ENCODE peak calls at places on chromosomes 11 and 22, in nine cellular contexts. D is erythroblast; C is NCI-H1105 treated with DMSO at 0.1 percent for 48 hours; P is NCI-H345; V is psoas muscle; Q is right atrium auricular region; F is HuH-7.5; I is stimulated activated CD8-positive, alpha-beta memory T cell treated with anti-CD3 and anti-CD28 coated beads, Interleukin-15, amount 100 ng/mL, for 24 hours; E is T follicular helper cell. Y is an unnamed sample.

GRCh38 chr11:89442801-89443200 is 48.4 kb downstream of the NOX4 start:
- DNase-seq in D (no peak), E (no peak), I (no peak), C (no peak), F (no peak), V (no peak), P (no peak), Q (no peak), Y (no peak)

GRCh38 chr11:45881708-45882368 is 3.6 kb upstream of the MAPK8IP1 start:
- DNase-seq in Q (no peak), C (peak), F (no peak), P (no peak), V (no peak), D (no peak), I (no peak), E (no peak), Y (no peak)

GRCh38 chr11:24559315-24559714 is 62.5 kb downstream of the LUZP2 start:
- DNase-seq in V (no peak), P (no peak), D (no peak), C (no peak), E (no peak), I (no peak), Q (no peak), F (no peak), Y (no peak)

GRCh38 chr11:126480410-126481302 is 125.2 kb downstream of the ST3GAL4 start:
- DNase-seq in V (peak), F (peak), I (peak), Q (peak), P (peak), C (peak), D (peak), E (peak), Y (peak)

GRCh38 chr11:79021601-79022000 is 419.2 kb downstream of the TENM4 start:
- DNase-seq in E (no peak), D (no peak), F (no peak), V (no peak), P (no peak), Q (no peak), I (no peak), C (no peak), Y (no peak)

GRCh38 chr22:33785283-33785991 is 134.8 kb downstream of the LARGE1 start:
- DNase-seq in I (no peak), V (no peak), C (peak), Q (no peak), E (no peak), P (no peak), D (no peak), F (no peak), Y (no peak)

GRCh38 chr11:84437129-84438123 is 1151.3 kb upstream of the CCDC90B start:
- DNase-seq in I (no peak), E (no peak), D (no peak), Q (no peak), C (peak), V (no peak), F (peak), P (peak), Y (no peak)

GRCh38 chr11:35418847-35419712 is at the start of gene SLC1A2:
- DNase-seq in C (peak), V (peak), Q (no peak), I (no peak), D (no peak), P (peak), E (no peak), F (peak), Y (peak)

GRCh38 chr11:34468209-34468841 is 29.6 kb downstream of the CAT start:
- DNase-seq in D (peak), Q (no peak), C (no peak), V (no peak), I (no peak), E (peak), P (no peak), F (no peak), Y (peak)

GRCh38 chr11:70727899-70728620 is 329.7 kb downstream of the CTTN start:
- DNase-seq in C (peak), D (no peak), V (peak), Q (no peak), F (no peak), P (peak), I (no peak), E (no peak), Y (no peak)

GRCh38 chr11:29629281-29629680 is 387.5 kb downstream of the KCNA4 start:
- DNase-seq in P (no peak), V (no peak), I (no peak), D (no peak), Q (no peak), F (no peak), E (no peak), C (no peak), Y (no peak)

GRCh38 chr11:86632499-86633269 is 39.7 kb downstream of the ME3 start:
- DNase-seq in V (peak), D (peak), P (peak), E (no peak), F (no peak), C (no peak), Q (no peak), I (no peak), Y (peak)

GRCh38 chr22:45512363-45512762 is 9.7 kb downstream of the FBLN1 start:
- DNase-seq in I (no peak), D (no peak), F (no peak), E (no peak), P (no peak), C (no peak), V (no peak), Q (no peak), Y (no peak)

GRCh38 chr22:22180738-22181514 is 63.7 kb upstream of the VPREB1 start:
- DNase-seq in C (no peak), I (no peak), E (no peak), D (no peak), P (no peak), V (no peak), F (no peak), Q (no peak), Y (no peak)

GRCh38 chr11:372809-373715 is 3.8 kb downstream of the B4GALNT4 start:
- DNase-seq in P (no peak), D (no peak), I (no peak), V (peak), Q (no peak), E (no peak), C (no peak), F (peak), Y (no peak)

GRCh38 chr11:114061053-114062049 is 1.8 kb downstream of the ZBTB16 start:
- DNase-seq in D (peak), P (no peak), E (no peak), Q (no peak), V (peak), C (no peak), I (no peak), F (peak), Y (peak)

GRCh38 chr22:44186737-44187136 is 6.0 kb downstream of the PARVG start:
- DNase-seq in P (no peak), D (no peak), C (no peak), V (no peak), I (no peak), F (no peak), Q (no peak), E (no peak), Y (no peak)

GRCh38 chr11:124817036-124817435 is 16.8 kb upstream of the MSANTD2 start:
- DNase-seq in V (no peak), D (peak), Q (no peak), P (no peak), E (no peak), I (no peak), F (no peak), C (no peak), Y (no peak)

GRCh38 chr11:105740164-105740903 is 130.5 kb downstream of the GRIA4 start:
- DNase-seq in E (no peak), C (no peak), P (no peak), I (no peak), Q (no peak), V (no peak), D (no peak), F (no peak), Y (no peak)

GRCh38 chr11:102138677-102139076 is 28.4 kb downstream of the YAP1 start:
- DNase-seq in Q (no peak), D (no peak), F (no peak), V (no peak), E (no peak), P (no peak), C (no peak), I (no peak), Y (no peak)

GRCh38 chr11:83191491-83191890 is 2.0 kb upstream of the ANKRD42 start:
- DNase-seq in F (no peak), D (no peak), E (no peak), I (no peak), Q (no peak), V (no peak), P (no peak), C (no peak), Y (no peak)